ENCODE peak calls at places on chromosomes 2 and 18, in seven cellular contexts. F is psoas muscle, V is stomach, W is Peyer's patch, I is GM23248, S is A673, C is body of pancreas. P is an unnamed sample.

GRCh38 chr2:166351319-166351718 is 24.4 kb downstream of the SCN9A start:
- DNase-seq in F (no peak), V (no peak), W (no peak), I (peak), S (no peak), C (no peak), P (no peak)

GRCh38 chr18:1797265-1797664 is 774.0 kb downstream of the METTL4 start:
- DNase-seq in F (no peak), V (no peak), W (no peak), I (no peak), S (no peak), C (no peak), P (no peak)

GRCh38 chr18:41761329-41762028 is 193.6 kb upstream of the PIK3C3 start:
- DNase-seq in F (no peak), V (no peak), W (no peak), I (peak), S (peak), C (no peak), P (no peak)

GRCh38 chr2:199602896-199603482 is 145.2 kb upstream of the SATB2 start:
- DNase-seq in F (no peak), V (no peak), W (no peak), I (peak), S (peak), C (no peak), P (no peak)

GRCh38 chr2:147843864-147844690 is 752 bp upstream of the ACVR2A start:
- DNase-seq in F (peak), V (peak), W (peak), I (peak), S (peak), C (peak), P (peak)

GRCh38 chr2:182818541-182819308 is 47.7 kb downstream of the FRZB start:
- DNase-seq in F (no peak), V (no peak), W (no peak), I (no peak), S (peak), C (no peak), P (no peak)

GRCh38 chr2:18171191-18172139 is 293.0 kb downstream of the KCNS3 start:
- DNase-seq in F (no peak), V (no peak), W (peak), I (peak), S (peak), C (peak), P (peak)

GRCh38 chr2:192828947-192829346 is 634.2 kb upstream of the TMEFF2 start:
- DNase-seq in F (peak), V (no peak), W (no peak), I (no peak), S (no peak), C (peak), P (no peak)

GRCh38 chr2:32564417-32565035 is 63.3 kb upstream of the TTC27 start:
- DNase-seq in F (no peak), V (no peak), W (no peak), I (no peak), S (no peak), C (no peak), P (no peak)

DNA sequence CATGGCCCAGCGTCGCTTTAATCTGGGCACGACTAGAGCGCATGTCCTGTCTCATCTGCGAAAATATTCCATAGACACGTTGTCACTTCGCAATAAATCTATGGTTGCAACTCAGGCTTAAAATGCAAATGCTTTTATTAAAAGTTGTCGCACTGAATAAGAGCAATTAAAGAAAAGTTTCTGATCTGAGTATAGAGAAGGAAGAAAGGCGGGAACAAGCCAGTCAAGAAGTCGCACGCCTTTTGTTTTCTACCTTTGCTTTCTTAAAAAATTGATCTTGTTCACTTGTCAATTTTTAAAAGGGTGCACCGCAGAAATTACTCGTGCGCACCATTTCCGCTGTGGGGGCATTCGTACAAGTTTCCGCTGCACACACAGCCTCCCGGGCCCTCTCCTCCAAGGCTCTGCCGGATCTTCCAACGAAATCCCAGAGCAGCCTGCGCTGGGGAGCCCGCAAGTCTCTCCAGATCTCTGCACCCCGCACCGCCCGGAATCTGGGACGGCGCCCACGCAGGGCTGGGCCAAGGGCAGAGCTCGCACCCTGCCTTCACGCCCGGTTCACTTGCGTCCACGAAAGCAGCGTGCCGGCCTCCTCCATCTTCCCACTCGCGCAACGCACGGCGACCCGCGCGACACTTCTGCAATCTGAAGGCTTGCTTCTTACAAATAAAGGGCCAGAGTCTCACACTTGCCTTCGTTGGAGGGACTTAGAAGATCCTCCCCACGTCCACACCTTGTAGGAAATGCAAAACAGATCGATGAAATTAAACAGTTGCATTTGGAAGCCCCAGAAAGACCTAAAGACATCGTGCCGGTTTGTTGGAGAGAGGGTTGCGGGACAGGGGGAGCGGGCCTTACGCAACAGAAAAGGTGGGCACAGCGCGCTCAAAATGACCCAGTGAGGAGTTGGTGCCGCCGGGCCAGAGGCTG is 2.7 kb upstream of the SALL3 start:
- DNase-seq in F (no peak), V (no peak), W (no peak), I (no peak), S (no peak), C (no peak), P (no peak)
- H3K4me3 ChIP-seq in F (no peak), V (no peak), W (no peak), I (no peak), S (no peak), C (no peak), P (no peak)

GRCh38 chr2:219644801-219645480 is 17.5 kb downstream of the SLC4A3 start:
- DNase-seq in F (peak), V (no peak), W (peak), I (no peak), S (no peak), C (no peak), P (peak)

GRCh38 chr2:219643084-219643473 is 15.6 kb downstream of the SLC4A3 start:
- DNase-seq in F (no peak), V (no peak), W (peak), I (no peak), S (no peak), C (no peak), P (no peak)

GRCh38 chr2:219643788-219644398 is 16.5 kb downstream of the SLC4A3 start:
- DNase-seq in F (no peak), V (no peak), W (peak), I (no peak), S (no peak), C (no peak), P (no peak)

GRCh38 chr2:219648963-219649362 is 21.5 kb downstream of the SLC4A3 start:
- DNase-seq in F (no peak), V (no peak), W (no peak), I (no peak), S (no peak), C (no peak), P (no peak)

DNA sequence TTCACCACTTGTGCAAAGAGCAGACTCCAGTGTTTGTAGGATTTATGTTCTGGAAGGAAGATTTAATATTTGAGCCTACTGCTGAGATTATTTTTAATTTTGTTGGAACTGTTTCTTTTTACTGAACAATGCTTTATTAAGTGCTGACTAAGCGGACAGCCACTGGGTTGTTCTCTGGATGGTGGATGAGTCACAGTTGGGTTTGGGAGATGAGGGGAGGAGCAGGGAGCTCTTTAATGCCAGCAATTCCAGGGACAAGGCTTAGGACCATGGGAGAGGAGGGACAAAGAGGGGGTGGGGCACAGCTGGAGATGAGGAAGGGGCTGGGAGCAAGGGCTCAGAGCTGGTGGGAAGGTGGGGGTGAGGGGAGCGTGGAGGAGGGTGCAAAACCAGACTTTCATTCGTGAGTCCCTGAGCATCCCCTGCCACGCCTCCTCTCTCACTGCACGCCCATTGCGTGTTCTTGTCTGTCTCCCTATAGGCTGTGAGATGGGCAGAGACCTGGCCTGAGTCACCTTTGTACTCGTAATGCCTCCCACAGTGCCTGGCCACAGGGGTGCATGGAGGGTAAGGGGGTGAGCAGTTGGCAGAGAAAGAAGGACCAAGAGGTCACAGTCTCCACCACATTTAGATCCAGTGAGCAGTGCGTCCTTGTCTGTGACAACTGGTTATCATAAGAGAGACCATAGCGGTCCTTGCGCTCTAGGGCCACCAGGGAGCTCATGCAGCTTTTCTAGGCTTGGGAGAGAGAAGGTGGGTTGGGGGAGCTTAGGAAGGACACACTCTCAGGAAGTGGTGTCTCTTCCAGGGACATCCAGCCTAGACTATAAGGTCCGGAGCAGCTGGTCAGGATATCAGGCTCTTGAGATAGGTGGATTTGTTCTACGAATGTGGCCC is 18.4 kb downstream of the SLC4A3 start:
- DNase-seq in F (no peak), V (no peak), W (peak), I (peak), S (peak), C (no peak), P (no peak)
- H3K27ac ChIP-seq in F (peak), V (no peak), W (no peak), I (no peak), S (no peak), C (no peak), P (peak)

GRCh38 chr2:238265605-238266004 is 22.8 kb downstream of the PER2 start:
- DNase-seq in F (no peak), V (no peak), W (no peak), I (no peak), S (no peak), C (no peak), P (no peak)
- H3K4me3 ChIP-seq in F (no peak), V (no peak), W (no peak), I (no peak), S (no peak), C (no peak), P (no peak)

GRCh38 chr2:75608684-75609333 is 37.8 kb upstream of the MRPL19 start:
- DNase-seq in F (peak), V (peak), W (peak), I (peak), S (peak), C (peak), P (peak)
- H3K27ac ChIP-seq in F (no peak), V (no peak), W (peak), I (no peak), S (no peak), C (no peak), P (peak)

DNA sequence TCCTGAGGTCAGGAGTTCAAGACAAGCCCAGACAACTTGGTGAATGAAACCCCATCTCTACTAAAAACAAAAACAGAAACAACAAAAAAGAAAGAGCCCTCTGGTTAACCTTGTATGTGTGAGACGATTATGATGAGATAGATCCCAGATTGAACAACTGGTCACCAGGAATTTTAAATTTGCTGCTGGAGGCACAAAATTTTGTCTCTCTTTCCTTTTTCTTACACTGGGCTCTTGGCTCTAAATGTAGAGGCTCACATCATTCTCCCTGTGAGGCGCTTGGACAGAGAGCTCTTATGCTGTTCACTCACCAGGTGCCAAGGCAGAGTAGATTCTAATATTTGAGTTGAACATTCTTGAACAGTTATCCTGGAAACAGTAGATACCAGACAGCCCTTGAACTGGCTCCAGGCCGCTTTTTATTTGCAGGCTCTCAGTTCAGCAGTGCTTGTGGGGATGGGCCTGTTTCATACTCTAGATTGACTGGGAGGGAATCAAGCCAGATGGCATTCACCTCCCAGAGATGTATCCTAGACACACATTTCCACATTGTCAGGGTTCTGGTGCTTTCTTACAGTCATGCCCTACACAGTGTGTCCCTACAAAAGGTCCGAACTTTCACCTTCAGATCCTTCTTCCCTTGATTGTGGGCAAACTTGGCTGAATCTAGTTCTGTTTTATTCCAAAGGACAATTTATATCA is 1159.6 kb downstream of the RPIA start:
- DNase-seq in F (no peak), V (no peak), W (no peak), I (no peak), S (no peak), C (no peak), P (no peak)
- H3K4me3 ChIP-seq in F (no peak), V (no peak), W (no peak), I (no peak), S (no peak), C (no peak), P (no peak)

DNA sequence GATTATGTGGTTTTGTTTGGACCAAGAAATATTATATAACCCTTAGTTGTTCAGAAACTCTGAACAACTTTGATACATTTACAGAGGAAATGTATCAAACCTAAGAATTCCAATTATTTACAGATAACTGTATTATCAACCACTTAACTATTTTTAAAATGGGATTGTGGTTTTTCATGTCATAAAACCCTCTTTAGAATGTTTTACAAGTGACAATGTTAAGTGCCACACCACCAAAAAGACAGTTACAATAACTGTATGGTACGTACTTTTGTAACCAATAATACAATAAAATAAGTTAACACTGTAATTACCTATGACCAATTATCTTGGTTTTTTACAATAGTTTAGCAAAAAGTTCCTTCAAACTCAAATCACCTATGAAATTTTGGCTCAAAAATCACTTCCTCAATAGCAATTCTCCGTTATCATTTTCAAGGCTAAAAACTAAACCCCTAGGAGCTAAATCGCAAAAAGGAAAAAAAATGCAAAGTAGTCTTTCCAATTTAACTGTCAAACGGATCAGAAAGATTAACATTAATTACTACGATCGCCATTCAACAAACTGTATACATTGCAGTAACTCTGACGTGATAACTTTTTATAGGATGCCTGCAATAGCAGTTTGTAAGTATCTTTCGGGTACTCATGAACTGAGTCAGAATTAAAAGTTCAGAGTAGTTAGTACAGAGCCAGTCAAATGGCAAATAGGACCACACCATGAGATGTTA is 1.5 kb downstream of the ROCK1 start:
- DNase-seq in F (no peak), V (no peak), W (no peak), I (peak), S (peak), C (no peak), P (no peak)
- H3K27ac ChIP-seq in F (no peak), V (peak), W (peak), I (peak), S (no peak), C (no peak), P (peak)

P was measured in thyroid gland.